ENCODE peak calls at places on chromosome 4, in five cellular contexts. L is NCI-H1092 treated with DMSO at 0.1 percent for 48 hours; H is mucosa of gallbladder; Z is KBM-7; C is CD8-positive, alpha-beta memory T cell. V is an unnamed sample.

GRCh38 chr4:56210397-56210796 is 176.9 kb downstream of the AASDH start:
- DNase-seq in L (no peak), H (no peak), Z (no peak), C (no peak), V (no peak)

GRCh38 chr4:179415016-179415841 is 1973.0 kb upstream of the AGA start:
- DNase-seq in L (no peak), H (no peak), Z (no peak), C (no peak), V (no peak)

GRCh38 chr4:38678078-38678477 is 14.1 kb downstream of the KLF3 start:
- DNase-seq in L (no peak), H (no peak), Z (no peak), C (no peak), V (no peak)

GRCh38 chr4:48944659-48945290 is 38.2 kb upstream of the OCIAD2 start:
- DNase-seq in L (no peak), H (no peak), Z (peak), C (peak), V (no peak)

GRCh38 chr4:7723625-7724024 is 216.0 kb downstream of the AFAP1 start:
- DNase-seq in L (no peak), H (no peak), Z (no peak), C (no peak), V (no peak)

GRCh38 chr4:94468093-94468492 is 16.4 kb downstream of the PDLIM5 start:
- DNase-seq in L (no peak), H (no peak), Z (no peak), C (no peak), V (no peak)

GRCh38 chr4:180828455-180829018 is 1414.7 kb upstream of the TENM3 start:
- DNase-seq in L (peak), H (peak), Z (peak), C (no peak), V (no peak)

GRCh38 chr4:101393256-101393655 is 45.9 kb upstream of the PPP3CA start:
- DNase-seq in L (no peak), H (no peak), Z (no peak), C (no peak), V (no peak)